ENCODE peak calls at places on chromosome 16, in seven cellular contexts. Y is dorsolateral prefrontal cortex; D is SJCRH30; I is CD4-positive, CD25-positive, alpha-beta regulatory T cell; U is endodermal cell; K is neural progenitor cell; V is CD8-positive, alpha-beta T cell. J is an unnamed sample.

GRCh38 chr16:4160663-4161436 is 44.6 kb upstream of the ADCY9 start:
- DNase-seq in U (no peak), V (no peak), D (no peak), Y (no peak), K (no peak), I (no peak), J (no peak)

GRCh38 chr16:2121853-2122252 is 13.8 kb downstream of the PKD1 start:
- DNase-seq in U (no peak), K (no peak), Y (no peak), I (no peak), D (no peak), V (no peak), J (no peak)

GRCh38 chr16:46482895-46483294 is 138.3 kb downstream of the SHCBP1 start:
- DNase-seq in D (no peak), V (no peak), K (no peak), U (no peak), I (no peak), Y (no peak), J (no peak)

GRCh38 chr16:29784901-29785500 is 5.5 kb upstream of the KIF22 start:
- DNase-seq in U (peak; percentile 96), Y (peak; percentile 44), D (no peak), K (peak; percentile 90), V (peak; percentile 78), I (peak; percentile 80), J (peak; percentile 83)

GRCh38 chr16:48503779-48504178 is 106.2 kb downstream of the N4BP1 start:
- DNase-seq in D (no peak), K (no peak), V (no peak), I (no peak), Y (no peak), U (no peak), J (no peak)

GRCh38 chr16:586047-586644 is 3.7 kb upstream of the RAB40C start:
- DNase-seq in K (no peak), D (peak; percentile 6), U (no peak), Y (no peak), V (no peak), I (no peak), J (no peak)

GRCh38 chr16:84832488-84833141 is 12.8 kb downstream of the CRISPLD2 start:
- DNase-seq in V (no peak), Y (no peak), D (no peak), I (no peak), K (no peak), U (no peak), J (peak; percentile 71)

GRCh38 chr16:23967775-23968571 is 132.2 kb downstream of the PRKCB start:
- DNase-seq in V (no peak), U (no peak), Y (no peak), K (no peak), I (no peak), D (no peak), J (no peak)

GRCh38 chr16:58339452-58339938 is 44.7 kb upstream of the PRSS54 start:
- DNase-seq in D (peak; percentile 83), K (peak; percentile 51), V (no peak), Y (no peak), U (peak; percentile 83), I (no peak), J (no peak)

GRCh38 chr16:52068447-52069074 is 478.4 kb downstream of the TOX3 start:
- DNase-seq in Y (peak; percentile 62), I (no peak), U (peak; percentile 74), K (peak; percentile 72), V (no peak), D (peak; percentile 4), J (no peak)

GRCh38 chr16:62041401-62041800 is 5.2 kb upstream of the CDH8 start:
- DNase-seq in I (no peak), D (no peak), V (no peak), K (peak; percentile 84), Y (peak; percentile 62), U (peak; percentile 77), J (no peak)

GRCh38 chr16:72590179-72590937 is 418.4 kb upstream of the PMFBP1 start:
- DNase-seq in V (no peak), U (no peak), K (no peak), I (no peak), D (no peak), Y (no peak), J (no peak)

GRCh38 chr16:48013476-48013875 is 142.3 kb downstream of the ABCC12 start:
- DNase-seq in K (no peak), I (no peak), V (no peak), Y (no peak), U (no peak), D (no peak), J (no peak)

GRCh38 chr16:19840524-19841110 is 44.0 kb downstream of the GPRC5B start:
- DNase-seq in U (no peak), D (peak; percentile 14), I (no peak), Y (no peak), V (no peak), K (no peak), J (no peak)

GRCh38 chr16:27330542-27330941 is 16.8 kb downstream of the IL4R start:
- DNase-seq in V (no peak), D (no peak), U (peak; percentile 71), I (no peak), K (no peak), Y (no peak), J (peak; percentile 69)
- H3K27ac ChIP-seq in V (no peak overlapping the region), D (no peak overlapping the region), U (no peak overlapping the region), I (no peak overlapping the region), K (no peak overlapping the region), Y (peak overlapping the region; percentile 75), J (peak overlapping the region; percentile 91)

GRCh38 chr16:67215690-67216089 is 11.2 kb upstream of the TMEM208 start:
- DNase-seq in D (no peak), Y (no peak), I (no peak), K (no peak), V (no peak), U (no peak), J (no peak)

GRCh38 chr16:67212766-67213165 is 13.8 kb downstream of the ELMO3 start:
- DNase-seq in V (no peak), Y (no peak), D (no peak), U (no peak), I (no peak), K (no peak), J (no peak)

GRCh38 chr16:67213197-67214019 is 13.5 kb upstream of the TMEM208 start:
- DNase-seq in I (no peak), U (no peak), K (no peak), D (no peak), V (no peak), Y (no peak), J (no peak)

GRCh38 chr16:67211674-67212073 is 12.7 kb downstream of the ELMO3 start:
- DNase-seq in V (no peak), D (no peak), I (no peak), U (no peak), Y (no peak), K (no peak), J (no peak)

DNA sequence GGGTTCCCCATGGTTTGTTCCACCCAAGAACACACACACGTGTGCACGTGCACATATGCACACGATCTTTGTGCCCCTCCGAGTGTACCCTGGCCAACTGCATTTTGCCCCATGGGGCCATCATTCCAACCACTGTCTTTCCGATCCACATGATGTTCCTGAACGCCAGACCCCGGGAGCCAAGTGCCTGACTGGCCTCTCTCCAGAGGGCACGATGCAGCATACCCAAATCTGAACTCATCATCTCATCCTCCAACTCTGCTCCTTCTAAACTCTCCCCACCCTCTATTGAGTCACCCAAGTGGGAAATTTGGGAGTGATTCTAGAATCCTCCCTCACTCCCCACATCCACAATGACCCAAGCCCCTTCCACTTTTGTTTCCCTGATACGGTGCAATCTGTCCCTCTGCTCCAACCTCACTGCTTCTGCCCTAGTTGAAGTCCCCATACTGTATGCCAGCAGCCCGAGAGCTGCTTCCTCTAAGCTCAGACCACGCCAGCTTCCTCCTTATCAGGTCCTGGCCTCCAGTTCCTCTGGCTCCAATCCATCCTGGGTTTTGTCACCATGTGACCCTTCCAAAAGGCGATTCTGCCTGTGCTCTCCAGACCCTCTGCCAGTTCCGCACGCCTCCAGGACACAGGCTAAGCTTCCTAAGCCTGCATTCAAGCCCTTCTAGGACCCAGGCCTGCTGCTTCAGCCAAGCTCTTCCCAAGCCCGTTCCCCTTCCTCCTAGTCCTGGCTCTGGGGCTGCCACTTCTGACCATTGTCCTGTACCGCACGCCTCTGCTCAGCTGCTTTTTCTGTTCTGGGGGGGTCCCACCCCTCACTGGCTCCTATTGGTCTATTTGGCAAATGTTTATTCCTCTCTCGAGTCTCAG is 10.1 kb upstream of the TMEM208 start:
- DNase-seq in D (no peak), U (no peak), V (no peak), Y (no peak), I (no peak), K (no peak), J (peak; percentile 67)
- H3K27ac ChIP-seq in D (no peak overlapping the region), U (no peak overlapping the region), V (no peak overlapping the region), Y (no peak overlapping the region), I (no peak overlapping the region), K (no peak overlapping the region), J (peak overlapping the region; percentile 74)

GRCh38 chr16:10878644-10879498 is 1.9 kb downstream of the CIITA start:
- DNase-seq in I (peak; percentile 67), U (peak; percentile 73), K (peak; percentile 24), V (no peak), Y (no peak), D (no peak), J (peak; percentile 86)

GRCh38 chr16:10878328-10878643 is 1.3 kb downstream of the CIITA start:
- DNase-seq in V (no peak), D (no peak), U (no peak), I (no peak), K (no peak), Y (no peak), J (no peak)

GRCh38 chr16:10876305-10876704 is 697 bp upstream of the CIITA start:
- DNase-seq in V (no peak), I (no peak), D (no peak), Y (no peak), K (no peak), U (no peak), J (no peak)

GRCh38 chr16:10877472-10877946 is 507 bp downstream of the CIITA start:
- DNase-seq in D (no peak), K (no peak), I (no peak), V (no peak), U (no peak), Y (no peak), J (no peak)

GRCh38 chr16:10876799-10877341 is at the start of gene CIITA:
- DNase-seq in U (peak; percentile 59), I (peak; percentile 93), K (no peak), V (peak; percentile 52), Y (peak; percentile 56), D (no peak), J (peak; percentile 88)
- H3K27ac ChIP-seq in U (no peak within 1 kb of the TSS), I (peak within 1 kb of the TSS; percentile 45), K (no peak within 1 kb of the TSS), V (peak within 1 kb of the TSS; percentile 34), Y (peak within 1 kb of the TSS; percentile 22), D (no peak within 1 kb of the TSS), J (peak within 1 kb of the TSS; percentile 85)

DNA sequence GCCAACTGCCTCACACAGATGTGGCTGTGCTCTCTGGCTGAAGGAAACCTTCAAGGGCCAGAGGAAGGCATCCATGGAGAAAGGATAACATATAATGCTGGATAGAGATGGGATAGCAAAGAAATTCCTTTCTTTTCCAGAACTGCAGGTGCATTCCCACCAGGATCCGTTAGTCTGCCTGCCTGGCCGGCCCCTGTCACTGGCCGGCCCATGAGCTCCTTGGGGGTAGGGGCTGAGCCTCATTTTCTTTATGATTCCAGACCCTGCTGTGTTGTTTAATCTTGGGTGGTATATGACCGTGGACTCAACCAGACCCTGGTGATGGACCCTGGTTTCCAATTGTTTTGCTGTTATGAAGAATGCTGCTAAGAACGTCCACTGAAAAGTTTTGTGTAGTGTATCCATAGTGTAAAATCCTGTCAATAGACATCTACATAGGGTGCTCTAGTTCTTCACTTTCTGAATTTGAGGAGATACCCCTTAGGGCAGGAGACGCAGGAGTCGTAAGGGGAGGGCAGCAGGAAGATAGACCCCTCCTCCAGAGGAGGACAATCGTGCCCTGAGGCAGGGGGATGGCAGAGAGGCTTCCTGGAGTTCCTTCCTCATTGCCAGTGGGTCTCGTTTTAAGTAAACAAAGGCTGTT is 93.5 kb downstream of the IRX3 start:
- DNase-seq in D (no peak), U (no peak), Y (no peak), V (no peak), I (no peak), K (no peak), J (no peak)
- H3K27ac ChIP-seq in D (no peak overlapping the region), U (no peak overlapping the region), Y (no peak overlapping the region), V (no peak overlapping the region), I (no peak overlapping the region), K (no peak overlapping the region), J (peak overlapping the region; percentile 77)